ENCODE peak calls at places on chromosome 19, in nine cellular contexts. J is Peyer's patch; R is CD8-positive, alpha-beta T cell; E is CD8-positive, alpha-beta memory T cell; U is stomach; M is effector memory CD4-positive, alpha-beta T cell; V is trophoblast cell; W is spleen; K is tibial nerve. S is an unnamed sample.

GRCh38 chr19:1790054-1790762 is 21.9 kb downstream of the ATP8B3 start:
- DNase-seq in J (no peak), R (no peak), E (no peak), U (no peak), M (no peak), V (no peak), W (no peak), K (no peak), S (no peak)

GRCh38 chr19:33868821-33869412 is 72.2 kb downstream of the KCTD15 start:
- DNase-seq in J (no peak), R (no peak), E (no peak), U (peak; percentile 35), M (no peak), V (peak; percentile 2), W (peak; percentile 67), K (no peak), S (peak; percentile 30)

GRCh38 chr19:48216933-48217332 is 38.8 kb downstream of the CARD8 start:
- DNase-seq in J (no peak), R (no peak), E (no peak), U (no peak), M (no peak), V (no peak), W (no peak), K (no peak), S (no peak)

GRCh38 chr19:8575467-8575997 is 1.7 kb downstream of the MYO1F start:
- DNase-seq in J (no peak), R (peak; percentile 69), E (peak; percentile 78), U (no peak), M (peak; percentile 47), V (no peak), W (no peak), K (no peak), S (no peak)

GRCh38 chr19:30896551-30896950 is 452.7 kb downstream of the TSHZ3 start:
- DNase-seq in J (no peak), R (no peak), E (no peak), U (no peak), M (no peak), V (no peak), W (no peak), K (no peak), S (no peak)

GRCh38 chr19:42424712-42425131 is 2.5 kb downstream of the LIPE start:
- DNase-seq in J (no peak), R (no peak), E (peak; percentile 34), U (no peak), M (no peak), V (no peak), W (peak; percentile 78), K (no peak), S (peak; percentile 70)

GRCh38 chr19:39428309-39429112 is 7.2 kb downstream of the RPS16 start:
- DNase-seq in J (peak; percentile 53), R (no peak), E (no peak), U (peak; percentile 52), M (no peak), V (peak; percentile 75), W (peak; percentile 76), K (no peak), S (peak; percentile 74)

GRCh38 chr19:5115771-5116202 is 146.9 kb downstream of the KDM4B start:
- DNase-seq in J (no peak), R (no peak), E (no peak), U (no peak), M (no peak), V (no peak), W (no peak), K (no peak), S (no peak)

GRCh38 chr19:518292-519231 is 11.3 kb downstream of the TPGS1 start:
- DNase-seq in J (peak; percentile 74), R (peak; percentile 78), E (peak; percentile 80), U (no peak), M (peak; percentile 24), V (no peak), W (peak; percentile 85), K (no peak), S (no peak)

GRCh38 chr19:4609878-4610511 is 29.3 kb upstream of the TNFAIP8L1 start:
- DNase-seq in J (no peak), R (no peak), E (no peak), U (no peak), M (no peak), V (no peak), W (peak; percentile 70), K (no peak), S (no peak)

GRCh38 chr19:30349131-30349730 is 23.0 kb upstream of the ZNF536 start:
- DNase-seq in J (no peak), R (no peak), E (no peak), U (no peak), M (no peak), V (no peak), W (no peak), K (no peak), S (no peak)

DNA sequence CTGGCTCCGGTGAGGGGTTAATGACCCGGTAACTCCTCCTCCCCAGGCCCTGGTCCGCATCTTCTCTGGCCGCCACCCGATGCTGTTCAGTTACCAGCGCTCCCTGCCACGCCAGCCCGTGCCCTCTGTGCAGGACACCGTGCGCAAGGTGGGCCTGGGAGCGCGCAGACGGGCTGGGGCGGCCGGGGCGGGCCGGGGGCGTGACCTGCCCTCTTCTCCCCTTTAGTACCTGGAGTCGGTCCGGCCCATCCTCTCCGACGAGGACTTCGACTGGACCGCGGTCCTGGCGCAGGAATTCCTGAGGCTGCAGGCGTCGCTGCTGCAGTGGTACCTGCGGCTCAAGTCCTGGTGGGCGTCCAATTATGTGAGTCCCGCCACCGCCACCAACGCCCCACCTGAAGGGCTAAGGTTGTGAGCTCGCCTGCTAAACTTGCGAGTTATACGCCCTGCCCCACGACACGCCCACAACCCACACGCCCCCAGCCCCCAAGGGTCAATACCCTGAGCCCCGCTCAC is 10.4 kb downstream of the CPT1C start:
- DNase-seq in J (no peak), R (no peak), E (no peak), U (no peak), M (no peak), V (no peak), W (no peak), K (no peak), S (no peak)
- H3K4me3 ChIP-seq in J (no peak overlapping the region), R (no peak overlapping the region), E (no peak overlapping the region), U (no peak overlapping the region), M (no peak overlapping the region), V (no peak overlapping the region), W (no peak overlapping the region), K (no peak overlapping the region), S (no peak overlapping the region)

GRCh38 chr19:43446746-43447489 is 18.5 kb downstream of the LYPD3 start:
- DNase-seq in J (peak; percentile 84), R (peak; percentile 82), E (peak; percentile 85), U (peak; percentile 80), M (peak; percentile 74), V (peak; percentile 77), W (peak; percentile 93), K (peak; percentile 72), S (peak; percentile 69)

GRCh38 chr19:43452517-43453045 is 12.8 kb downstream of the LYPD3 start:
- DNase-seq in J (no peak), R (no peak), E (no peak), U (no peak), M (no peak), V (peak; percentile 27), W (no peak), K (no peak), S (no peak)

GRCh38 chr19:43455321-43456113 is 9.9 kb downstream of the LYPD3 start:
- DNase-seq in J (no peak), R (no peak), E (no peak), U (no peak), M (no peak), V (no peak), W (no peak), K (no peak), S (no peak)

GRCh38 chr19:43447655-43448054 is 17.8 kb downstream of the LYPD3 start:
- DNase-seq in J (no peak), R (no peak), E (no peak), U (no peak), M (no peak), V (no peak), W (no peak), K (no peak), S (no peak)

DNA sequence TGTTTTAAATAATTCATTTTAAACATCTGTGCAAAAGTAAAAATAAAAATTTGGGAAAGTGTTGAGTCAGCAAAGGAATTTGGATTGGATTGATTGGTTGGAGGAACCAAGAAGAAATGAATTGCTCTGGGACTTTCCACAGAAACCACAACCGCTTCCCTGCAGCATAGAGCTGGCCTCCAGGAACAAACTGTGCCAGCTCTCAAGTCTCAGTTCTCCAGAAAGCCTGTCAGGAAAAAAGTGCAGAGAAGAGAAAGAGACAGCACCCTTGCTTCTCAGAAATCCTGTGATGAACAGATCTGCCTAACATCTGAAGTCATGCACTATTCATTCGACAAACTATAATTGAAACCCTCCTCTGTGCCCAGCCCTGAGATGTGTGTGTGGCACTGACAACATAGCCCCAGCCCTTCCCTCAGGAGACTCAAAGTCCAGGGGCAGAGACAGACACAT is 14.8 kb downstream of the LYPD3 start:
- DNase-seq in J (no peak), R (no peak), E (no peak), U (no peak), M (no peak), V (no peak), W (no peak), K (no peak), S (no peak)
- H3K27ac ChIP-seq in J (no peak overlapping the region), R (no peak overlapping the region), E (no peak overlapping the region), U (no peak overlapping the region), M (no peak overlapping the region), V (no peak overlapping the region), W (peak overlapping the region; percentile 58), K (peak overlapping the region; percentile 50), S (no peak overlapping the region)

GRCh38 chr19:28021316-28022185 is 1191.4 kb downstream of the UQCRFS1 start:
- DNase-seq in J (no peak), R (no peak), E (no peak), U (no peak), M (no peak), V (no peak), W (no peak), K (no peak), S (no peak)

GRCh38 chr19:28020631-28021315 is 1192.2 kb downstream of the UQCRFS1 start:
- DNase-seq in J (no peak), R (no peak), E (no peak), U (no peak), M (no peak), V (no peak), W (no peak), K (no peak), S (no peak)

GRCh38 chr19:28019371-28019770 is 1193.6 kb downstream of the UQCRFS1 start:
- DNase-seq in J (no peak), R (no peak), E (no peak), U (no peak), M (no peak), V (no peak), W (no peak), K (no peak), S (no peak)

GRCh38 chr19:28018499-28018898 is 1194.5 kb downstream of the UQCRFS1 start:
- DNase-seq in J (no peak), R (no peak), E (no peak), U (no peak), M (no peak), V (no peak), W (no peak), K (no peak), S (no peak)

GRCh38 chr19:28019901-28020300 is 1193.0 kb downstream of the UQCRFS1 start:
- DNase-seq in J (no peak), R (no peak), E (no peak), U (no peak), M (no peak), V (no peak), W (no peak), K (no peak), S (no peak)
- H3K4me3 ChIP-seq in J (no peak overlapping the region), R (no peak overlapping the region), E (no peak overlapping the region), U (no peak overlapping the region), M (no peak overlapping the region), V (no peak overlapping the region), W (no peak overlapping the region), K (no peak overlapping the region), S (no peak overlapping the region)

GRCh38 chr19:45676851-45677263 is 8.8 kb downstream of the GIPR start:
- DNase-seq in J (no peak), R (peak; percentile 74), E (peak; percentile 75), U (peak; percentile 49), M (peak; percentile 41), V (no peak), W (peak; percentile 80), K (no peak), S (no peak)
- H3K27ac ChIP-seq in J (peak overlapping the region; percentile 55), R (no peak overlapping the region), E (no peak overlapping the region), U (peak overlapping the region; percentile 80), M (no peak overlapping the region), V (no peak overlapping the region), W (peak overlapping the region; percentile 13), K (no peak overlapping the region), S (no peak overlapping the region)